ENCODE peak calls at places on chromosomes 13 and 19, in six cellular contexts. One of them, this sample, is unnamed.
A peak's percentile ranks its signal among the peaks of the same experiment; 100 is the strongest.

GRCh38 chr19:42111811-42112210 is 20.4 kb downstream of the POU2F2 start:
- DNase-seq in aorta: no peak
- DNase-seq in upper lobe of left lung: no peak
- DNase-seq in CD4-positive, alpha-beta memory T cell: peak; percentile 11
- DNase-seq in PC-3: no peak
- DNase-seq in cardiac fibroblast: no peak
- DNase-seq in this sample: peak; percentile 93

GRCh38 chr13:98279473-98280175 is 102.6 kb upstream of the RNF113B start:
- DNase-seq in aorta: no peak
- DNase-seq in upper lobe of left lung: no peak
- DNase-seq in CD4-positive, alpha-beta memory T cell: peak; percentile 32
- DNase-seq in PC-3: no peak
- DNase-seq in cardiac fibroblast: no peak
- DNase-seq in this sample: peak; percentile 45

GRCh38 chr13:80462567-80462966 is 121.6 kb upstream of the SPRY2 start:
- DNase-seq in aorta: no peak
- DNase-seq in upper lobe of left lung: no peak
- DNase-seq in CD4-positive, alpha-beta memory T cell: no peak
- DNase-seq in PC-3: no peak
- DNase-seq in cardiac fibroblast: no peak
- DNase-seq in this sample: no peak

GRCh38 chr19:4233282-4233853 is 4.0 kb downstream of the EBI3 start:
- DNase-seq in aorta: peak; percentile 81
- DNase-seq in upper lobe of left lung: no peak
- DNase-seq in CD4-positive, alpha-beta memory T cell: peak; percentile 46
- DNase-seq in PC-3: peak; percentile 48
- DNase-seq in cardiac fibroblast: peak; percentile 23
- DNase-seq in this sample: peak; percentile 4

GRCh38 chr19:32197896-32198882 is 147.2 kb upstream of the ZNF507 start:
- DNase-seq in aorta: peak; percentile 25
- DNase-seq in upper lobe of left lung: no peak
- DNase-seq in CD4-positive, alpha-beta memory T cell: no peak
- DNase-seq in PC-3: no peak
- DNase-seq in cardiac fibroblast: no peak
- DNase-seq in this sample: no peak

GRCh38 chr13:33109801-33110200 is 93.6 kb downstream of the KL start:
- DNase-seq in aorta: no peak
- DNase-seq in upper lobe of left lung: no peak
- DNase-seq in CD4-positive, alpha-beta memory T cell: peak; percentile 12
- DNase-seq in PC-3: no peak
- DNase-seq in cardiac fibroblast: no peak
- DNase-seq in this sample: no peak

GRCh38 chr13:86922936-86923335 is 748.2 kb upstream of the SLITRK5 start:
- DNase-seq in aorta: no peak
- DNase-seq in upper lobe of left lung: no peak
- DNase-seq in CD4-positive, alpha-beta memory T cell: no peak
- DNase-seq in PC-3: no peak
- DNase-seq in cardiac fibroblast: no peak
- DNase-seq in this sample: no peak

GRCh38 chr13:49356224-49356623 is 87.6 kb downstream of the CAB39L start:
- DNase-seq in aorta: no peak
- DNase-seq in upper lobe of left lung: no peak
- DNase-seq in CD4-positive, alpha-beta memory T cell: no peak
- DNase-seq in PC-3: peak; percentile 56
- DNase-seq in cardiac fibroblast: peak; percentile 74
- DNase-seq in this sample: peak; percentile 73

GRCh38 chr19:29624489-29625210 is 18.6 kb downstream of the POP4 start:
- DNase-seq in aorta: peak; percentile 14
- DNase-seq in upper lobe of left lung: no peak
- DNase-seq in CD4-positive, alpha-beta memory T cell: no peak
- DNase-seq in PC-3: no peak
- DNase-seq in cardiac fibroblast: no peak
- DNase-seq in this sample: no peak

GRCh38 chr13:30907167-30907761 is 1.2 kb downstream of the MEDAG start:
- DNase-seq in aorta: no peak
- DNase-seq in upper lobe of left lung: no peak
- DNase-seq in CD4-positive, alpha-beta memory T cell: no peak
- DNase-seq in PC-3: no peak
- DNase-seq in cardiac fibroblast: peak; percentile 58
- DNase-seq in this sample: peak; percentile 57

GRCh38 chr13:96397807-96398206 is 307.9 kb downstream of the HS6ST3 start:
- DNase-seq in aorta: no peak
- DNase-seq in upper lobe of left lung: no peak
- DNase-seq in CD4-positive, alpha-beta memory T cell: no peak
- DNase-seq in PC-3: no peak
- DNase-seq in cardiac fibroblast: no peak
- DNase-seq in this sample: no peak

GRCh38 chr13:50527612-50528509 is 315.6 kb downstream of the DLEU7 start:
- DNase-seq in aorta: no peak
- DNase-seq in upper lobe of left lung: no peak
- DNase-seq in CD4-positive, alpha-beta memory T cell: no peak
- DNase-seq in PC-3: no peak
- DNase-seq in cardiac fibroblast: no peak
- DNase-seq in this sample: peak; percentile 38

GRCh38 chr19:42961119-42961518 is 24.1 kb upstream of the PSG7 start:
- DNase-seq in aorta: no peak
- DNase-seq in upper lobe of left lung: no peak
- DNase-seq in CD4-positive, alpha-beta memory T cell: no peak
- DNase-seq in PC-3: no peak
- DNase-seq in cardiac fibroblast: no peak
- DNase-seq in this sample: no peak

GRCh38 chr13:29556742-29557141 is 38.7 kb downstream of the SLC7A1 start:
- DNase-seq in aorta: no peak
- DNase-seq in upper lobe of left lung: no peak
- DNase-seq in CD4-positive, alpha-beta memory T cell: no peak
- DNase-seq in PC-3: no peak
- DNase-seq in cardiac fibroblast: no peak
- DNase-seq in this sample: no peak
- H3K4me3 ChIP-seq in aorta: no peak overlapping the region
- H3K4me3 ChIP-seq in upper lobe of left lung: no peak overlapping the region
- H3K4me3 ChIP-seq in CD4-positive, alpha-beta memory T cell: no peak overlapping the region
- H3K4me3 ChIP-seq in PC-3: no peak overlapping the region
- H3K4me3 ChIP-seq in cardiac fibroblast: no peak overlapping the region
- H3K4me3 ChIP-seq in this sample: no peak overlapping the region

GRCh38 chr13:20877902-20878301 is 24.6 kb downstream of the XPO4 start:
- DNase-seq in aorta: no peak
- DNase-seq in upper lobe of left lung: no peak
- DNase-seq in CD4-positive, alpha-beta memory T cell: no peak
- DNase-seq in PC-3: no peak
- DNase-seq in cardiac fibroblast: no peak
- DNase-seq in this sample: no peak

DNA sequence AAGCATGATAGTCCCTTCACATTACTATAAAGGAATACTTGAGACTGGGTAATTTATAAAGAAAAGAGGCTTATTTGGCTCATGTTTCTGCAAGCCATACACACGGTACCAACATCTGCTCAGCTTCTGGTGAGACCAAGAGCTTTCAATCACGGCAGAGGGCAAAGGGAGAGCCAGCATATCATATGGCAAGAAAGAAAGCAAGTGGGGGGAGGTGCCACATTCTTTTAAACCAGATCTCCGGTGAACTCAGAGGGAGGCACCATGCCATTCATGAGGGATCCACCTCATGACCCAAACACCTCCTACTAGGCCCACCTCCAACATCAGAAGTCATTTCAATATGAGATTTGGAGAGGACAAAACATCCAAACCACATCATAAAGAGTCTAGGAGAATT is 20.3 kb downstream of the XPO4 start:
- DNase-seq in aorta: no peak
- DNase-seq in upper lobe of left lung: no peak
- DNase-seq in CD4-positive, alpha-beta memory T cell: no peak
- DNase-seq in PC-3: no peak
- DNase-seq in cardiac fibroblast: peak; percentile 14
- DNase-seq in this sample: no peak
- H3K4me3 ChIP-seq in aorta: no peak overlapping the region
- H3K4me3 ChIP-seq in upper lobe of left lung: no peak overlapping the region
- H3K4me3 ChIP-seq in CD4-positive, alpha-beta memory T cell: no peak overlapping the region
- H3K4me3 ChIP-seq in PC-3: no peak overlapping the region
- H3K4me3 ChIP-seq in cardiac fibroblast: no peak overlapping the region
- H3K4me3 ChIP-seq in this sample: no peak overlapping the region

GRCh38 chr13:40123962-40124647 is 468.6 kb downstream of the COG6 start:
- DNase-seq in aorta: no peak
- DNase-seq in upper lobe of left lung: no peak
- DNase-seq in CD4-positive, alpha-beta memory T cell: no peak
- DNase-seq in PC-3: no peak
- DNase-seq in cardiac fibroblast: no peak
- DNase-seq in this sample: no peak
- H3K4me3 ChIP-seq in aorta: no peak overlapping the region
- H3K4me3 ChIP-seq in upper lobe of left lung: no peak overlapping the region
- H3K4me3 ChIP-seq in CD4-positive, alpha-beta memory T cell: no peak overlapping the region
- H3K4me3 ChIP-seq in PC-3: no peak overlapping the region
- H3K4me3 ChIP-seq in cardiac fibroblast: no peak overlapping the region
- H3K4me3 ChIP-seq in this sample: no peak overlapping the region

DNA sequence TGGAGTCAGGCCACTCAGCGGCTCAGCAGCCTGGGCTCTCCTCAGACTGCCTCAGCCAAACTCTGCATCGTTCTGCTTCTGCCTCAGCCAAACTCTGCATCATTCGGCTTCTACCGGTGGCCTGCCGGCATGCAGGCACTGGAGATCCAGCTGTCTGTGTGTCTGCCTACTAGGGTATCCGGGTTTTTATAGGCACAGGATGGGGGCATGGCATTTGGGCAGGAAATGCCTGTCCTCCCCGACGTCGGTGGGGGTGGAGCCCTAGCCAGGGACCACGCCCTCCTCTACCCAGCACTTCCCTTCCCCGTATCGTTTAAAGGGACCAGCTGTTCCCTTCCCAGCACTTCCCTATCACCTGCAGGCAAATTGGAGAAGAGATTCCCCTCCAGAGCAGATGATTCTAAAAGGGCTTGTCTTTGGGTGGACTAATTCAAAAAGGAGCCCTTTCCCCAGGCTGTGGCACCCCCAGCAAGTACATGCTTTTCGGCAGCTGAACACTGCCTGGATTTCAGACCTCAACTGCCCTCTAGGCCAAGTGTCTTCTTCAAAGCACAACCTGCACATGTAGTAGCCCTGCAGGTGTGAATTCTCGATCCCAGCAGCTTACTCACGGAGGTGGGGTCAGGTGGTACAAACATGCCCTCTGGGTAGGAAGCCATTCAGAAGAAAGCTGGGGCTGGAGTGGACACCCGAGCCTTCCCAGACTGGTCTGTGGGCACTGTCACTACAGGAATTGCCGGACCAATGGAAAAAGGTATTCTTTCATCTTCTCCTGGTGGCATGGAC is 25.5 kb upstream of the GPR12 start:
- DNase-seq in aorta: peak; percentile 76
- DNase-seq in upper lobe of left lung: peak; percentile 34
- DNase-seq in CD4-positive, alpha-beta memory T cell: peak; percentile 64
- DNase-seq in PC-3: no peak
- DNase-seq in cardiac fibroblast: peak; percentile 4
- DNase-seq in this sample: no peak
- H3K4me3 ChIP-seq in aorta: no peak overlapping the region
- H3K4me3 ChIP-seq in upper lobe of left lung: peak overlapping the region; percentile 12
- H3K4me3 ChIP-seq in CD4-positive, alpha-beta memory T cell: peak overlapping the region; percentile 38
- H3K4me3 ChIP-seq in PC-3: no peak overlapping the region
- H3K4me3 ChIP-seq in cardiac fibroblast: no peak overlapping the region
- H3K4me3 ChIP-seq in this sample: no peak overlapping the region

GRCh38 chr13:29754486-29754806 is 96.0 kb downstream of the UBL3 start:
- DNase-seq in aorta: no peak
- DNase-seq in upper lobe of left lung: no peak
- DNase-seq in CD4-positive, alpha-beta memory T cell: no peak
- DNase-seq in PC-3: peak; percentile 28
- DNase-seq in cardiac fibroblast: peak; percentile 24
- DNase-seq in this sample: no peak
- H3K4me3 ChIP-seq in aorta: no peak overlapping the region
- H3K4me3 ChIP-seq in upper lobe of left lung: no peak overlapping the region
- H3K4me3 ChIP-seq in CD4-positive, alpha-beta memory T cell: no peak overlapping the region
- H3K4me3 ChIP-seq in PC-3: no peak overlapping the region
- H3K4me3 ChIP-seq in cardiac fibroblast: no peak overlapping the region
- H3K4me3 ChIP-seq in this sample: no peak overlapping the region

GRCh38 chr19:54160948-54161347 is 1.4 kb upstream of the LENG1 start:
- DNase-seq in aorta: no peak
- DNase-seq in upper lobe of left lung: no peak
- DNase-seq in CD4-positive, alpha-beta memory T cell: no peak
- DNase-seq in PC-3: peak; percentile 43
- DNase-seq in cardiac fibroblast: no peak
- DNase-seq in this sample: no peak
- H3K4me3 ChIP-seq in aorta: no peak overlapping the region
- H3K4me3 ChIP-seq in upper lobe of left lung: no peak overlapping the region
- H3K4me3 ChIP-seq in CD4-positive, alpha-beta memory T cell: no peak overlapping the region
- H3K4me3 ChIP-seq in PC-3: peak overlapping the region; percentile 71
- H3K4me3 ChIP-seq in cardiac fibroblast: peak overlapping the region; percentile 69
- H3K4me3 ChIP-seq in this sample: no peak overlapping the region

This sample was measured in bronchial epithelial cell.